ENCODE peak calls at places on chromosomes 12 and 14, in five cellular contexts. Q is K562, D is SK-N-SH, B is HepG2, X is GM12878. I is an unnamed sample.

GRCh38 chr14:68784298-68784910 is 8.5 kb downstream of the ZFP36L1 start:
- DNase-seq in B (peak; percentile 99), D (no peak), Q (no peak), X (no peak), I (no peak)

GRCh38 chr12:34393821-34394150 is 371.5 kb downstream of the ALG10 start:
- DNase-seq in B (no peak), Q (peak; percentile 1), D (peak; percentile 4), X (no peak), I (no peak)

GRCh38 chr12:66885115-66885875 is 206.4 kb upstream of the GRIP1 start:
- DNase-seq in D (no peak), B (no peak), X (no peak), Q (peak; percentile 6), I (no peak)

GRCh38 chr14:105375635-105376057 is 22.7 kb upstream of the TEX22 start:
- DNase-seq in D (no peak), B (no peak), Q (no peak), X (no peak), I (peak; percentile 9)

GRCh38 chr14:55133416-55133815 is 4.4 kb downstream of the LGALS3 start:
- DNase-seq in Q (no peak), D (peak; percentile 63), B (no peak), X (no peak), I (peak; percentile 43)

GRCh38 chr14:43795600-43796228 is 711.4 kb downstream of the FSCB start:
- DNase-seq in X (no peak), B (peak; percentile 50), D (no peak), Q (no peak), I (peak; percentile 0)

GRCh38 chr12:68336754-68337343 is 4.7 kb upstream of the MDM1 start:
- DNase-seq in B (no peak), D (peak; percentile 38), X (no peak), Q (no peak), I (no peak)

GRCh38 chr14:101201535-101202125 is 298.1 kb upstream of the RTL1 start:
- DNase-seq in D (no peak), X (no peak), B (no peak), Q (no peak), I (no peak)

GRCh38 chr12:84803661-84804060 is 108.9 kb downstream of the SLC6A15 start:
- DNase-seq in D (no peak), X (no peak), B (no peak), Q (no peak), I (no peak)

GRCh38 chr14:21238823-21239518 is 30.3 kb downstream of the HNRNPC start:
- DNase-seq in Q (no peak), D (no peak), B (no peak), X (no peak), I (no peak)

GRCh38 chr12:3078086-3078820 is 1.1 kb downstream of the TSPAN9 start:
- DNase-seq in Q (no peak), X (no peak), D (no peak), B (no peak), I (no peak)

GRCh38 chr12:15856097-15856982 is 25.8 kb upstream of the STRAP start:
- DNase-seq in B (peak; percentile 63), Q (peak; percentile 8), D (no peak), X (peak; percentile 40), I (peak; percentile 76)
- TF ChIP-seq SMC3 in B (peak; percentile 97), Q (peak; percentile 23), D (peak; percentile 92), X (peak; percentile 98), I (peak; percentile 100)

DNA sequence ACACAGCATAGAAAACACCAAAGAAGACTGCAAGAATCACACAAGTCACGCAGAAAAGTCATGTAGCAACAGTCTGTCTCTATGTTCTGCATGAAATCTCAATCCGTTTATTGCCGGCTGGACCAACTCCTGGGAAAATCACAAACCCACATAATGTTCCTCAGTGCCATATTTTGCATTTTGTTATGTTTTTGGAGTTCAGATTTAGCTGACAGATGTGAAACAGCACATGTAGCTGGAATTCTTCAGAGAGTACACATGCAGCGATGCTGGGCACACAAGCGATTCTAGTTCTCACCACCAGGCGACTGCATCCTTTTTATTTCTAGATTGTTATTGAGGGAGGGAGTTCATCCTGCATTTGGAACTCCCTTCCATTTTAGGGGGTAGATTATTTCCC is 193.2 kb downstream of the APAF1 start:
- DNase-seq in X (no peak), B (no peak), Q (no peak), D (no peak), I (peak; percentile 2)
- TF ChIP-seq CTCF in X (no peak), B (no peak), Q (peak; percentile 27), D (peak; percentile 43), I (peak; percentile 23)

DNA sequence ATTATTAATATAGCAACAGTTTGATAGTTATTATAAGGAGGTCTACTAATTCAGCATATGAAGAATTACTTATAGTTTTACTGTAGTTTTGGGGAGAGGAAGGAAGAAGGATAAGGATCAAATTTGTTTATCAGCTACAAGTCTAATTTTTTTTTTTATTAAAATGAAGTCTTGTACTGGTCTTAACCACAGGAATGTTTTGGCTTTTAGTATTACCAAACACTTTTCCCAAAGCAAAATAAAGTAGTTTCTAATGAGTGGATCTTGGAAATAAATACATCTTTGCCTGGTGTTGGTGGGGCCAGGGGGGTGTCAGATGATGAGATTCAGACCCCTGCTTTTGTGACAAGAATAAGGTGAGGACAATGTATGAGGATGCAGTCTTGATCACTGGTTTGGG is 57.2 kb upstream of the ZDHHC17 start:
- DNase-seq in B (no peak), Q (no peak), X (no peak), D (no peak), I (no peak)
- TF ChIP-seq MXI1 in B (no peak), Q (no peak), X (no peak), D (no peak), I (no peak)

GRCh38 chr12:49336645-49337584 is at the start of gene C1QL4:
- DNase-seq in B (peak; percentile 44), X (no peak), Q (peak; percentile 96), D (peak; percentile 99), I (peak; percentile 52)
- TF ChIP-seq SMC3 in B (no peak), X (peak; percentile 50), Q (peak; percentile 49), D (peak; percentile 47), I (peak; percentile 25)

GRCh38 chr12:57243521-57244305 is 7.3 kb downstream of the STAC3 start:
- DNase-seq in B (peak; percentile 54), D (peak; percentile 67), Q (peak; percentile 85), X (no peak), I (peak; percentile 56)
- TF ChIP-seq CTCF in B (peak; percentile 85), D (peak; percentile 55), Q (peak; percentile 93), X (peak; percentile 84), I (peak; percentile 77)

DNA sequence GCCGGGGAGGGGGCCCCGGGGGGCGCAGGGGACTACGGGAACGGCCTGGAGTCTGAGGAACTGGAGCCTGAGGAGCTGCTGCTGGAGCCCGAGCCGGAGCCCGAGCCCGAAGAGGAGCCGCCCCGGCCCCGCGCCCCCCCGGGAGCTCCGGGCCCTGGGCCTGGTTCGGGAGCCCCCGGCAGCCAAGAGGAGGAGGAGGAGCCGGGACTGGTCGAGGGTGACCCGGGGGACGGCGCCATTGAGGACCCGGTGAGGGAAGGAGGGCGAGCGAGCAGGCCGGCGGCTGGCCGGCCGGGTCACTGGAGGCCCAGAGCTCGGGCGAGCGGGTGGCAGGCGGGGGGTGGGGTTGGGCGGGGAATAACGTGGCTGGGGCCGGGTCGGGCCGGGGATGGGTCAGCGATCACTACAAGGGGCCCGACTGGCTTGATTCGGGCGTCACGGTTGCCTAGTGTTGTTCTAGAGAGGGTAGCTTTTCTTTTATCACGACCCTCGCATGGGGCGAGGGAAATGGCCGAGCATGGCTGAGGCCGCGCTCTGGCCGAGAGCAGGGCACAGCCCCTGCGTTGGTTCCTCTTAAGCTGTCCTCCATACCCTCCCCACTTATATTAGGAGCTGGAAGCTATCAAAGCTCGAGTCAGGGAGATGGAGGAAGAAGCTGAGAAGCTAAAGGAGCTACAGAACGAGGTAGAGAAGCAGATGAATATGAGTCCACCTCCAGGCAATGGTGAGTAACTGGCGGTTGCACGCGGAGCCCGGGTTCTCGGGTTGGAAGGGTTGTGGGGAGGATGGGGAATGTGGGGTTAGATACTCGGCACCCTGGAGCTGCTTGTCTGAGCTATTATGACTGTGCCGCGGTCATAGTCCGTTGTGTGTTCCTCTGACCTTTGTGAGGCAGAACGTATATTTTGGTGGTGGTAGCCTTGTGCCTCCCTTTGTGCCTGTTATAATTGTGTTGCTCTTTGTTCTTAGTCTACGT is 603 bp downstream of the PABPN1 start:
- DNase-seq in Q (peak; percentile 69), X (no peak), B (peak; percentile 71), D (peak; percentile 74), I (peak; percentile 54)
- TF ChIP-seq MXI1 in Q (no peak), X (no peak), B (no peak), D (peak; percentile 48), I (no peak)

GRCh38 chr12:45730116-45730841 is 773 bp downstream of the ARID2 start:
- DNase-seq in Q (peak; percentile 36), B (no peak), X (no peak), D (peak; percentile 56), I (peak; percentile 43)

GRCh38 chr12:45732250-45732649 is 2.7 kb downstream of the ARID2 start:
- DNase-seq in D (no peak), X (no peak), B (no peak), Q (no peak), I (peak; percentile 7)

GRCh38 chr12:45729233-45730115 is at the start of gene ARID2:
- DNase-seq in D (peak; percentile 72), Q (peak; percentile 45), X (no peak), B (peak; percentile 14), I (peak; percentile 67)

GRCh38 chr12:45731376-45731775 is 1.9 kb downstream of the ARID2 start:
- DNase-seq in X (no peak), Q (no peak), D (no peak), B (no peak), I (no peak)

DNA sequence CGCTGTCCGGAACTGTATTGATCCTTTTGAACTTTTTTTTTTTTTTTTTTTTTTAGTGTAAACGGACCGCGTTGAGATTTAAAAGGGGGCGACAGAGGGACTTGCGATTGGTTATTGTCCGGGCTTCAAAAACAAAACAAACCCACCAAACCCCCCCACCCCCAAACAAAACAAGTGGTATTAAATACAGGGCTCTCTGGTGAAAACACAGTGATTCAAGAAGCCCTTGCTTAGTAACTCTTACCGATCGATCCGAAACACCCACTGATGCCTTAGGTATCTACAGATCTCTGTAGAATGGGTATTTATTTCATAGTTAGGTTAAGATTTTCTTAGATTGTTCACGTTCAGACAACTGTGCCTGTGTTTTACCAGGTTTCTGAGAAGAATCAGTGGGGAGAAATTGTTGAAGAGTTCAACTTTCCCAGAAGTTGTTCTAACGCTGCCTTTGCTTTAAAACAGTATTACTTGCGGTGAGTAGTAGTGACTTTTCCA is 1.4 kb downstream of the ARID2 start:
- DNase-seq in D (no peak), X (no peak), B (peak; percentile 60), Q (no peak), I (peak; percentile 39)
- TF ChIP-seq SMC3 in D (no peak), X (no peak), B (no peak), Q (no peak), I (no peak)

GRCh38 chr12:120466560-120467315 is 2.8 kb downstream of the SRSF9 start:
- DNase-seq in Q (no peak), X (no peak), B (peak; percentile 27), D (peak; percentile 16), I (peak; percentile 45)
- TF ChIP-seq CTCF in Q (peak; percentile 66), X (peak; percentile 60), B (peak; percentile 70), D (peak; percentile 69), I (peak; percentile 55)

GRCh38 chr12:98179151-98179550 is 336.2 kb upstream of the TMPO start:
- DNase-seq in B (no peak), Q (no peak), D (no peak), X (no peak), I (no peak)

GRCh38 chr12:98188649-98189048 is 326.7 kb upstream of the TMPO start:
- DNase-seq in Q (no peak), B (no peak), X (no peak), D (no peak), I (no peak)

GRCh38 chr12:98180603-98181002 is 334.8 kb upstream of the TMPO start:
- DNase-seq in Q (no peak), B (no peak), D (no peak), X (no peak), I (no peak)

GRCh38 chr12:98185606-98186005 is 329.8 kb upstream of the TMPO start:
- DNase-seq in X (no peak), B (no peak), Q (no peak), D (no peak), I (peak; percentile 8)

GRCh38 chr12:98182791-98183190 is 332.6 kb upstream of the TMPO start:
- DNase-seq in X (no peak), D (no peak), B (no peak), Q (no peak), I (no peak)
- TF ChIP-seq MXI1 in X (no peak), D (no peak), B (no peak), Q (no peak), I (no peak)

I was measured in IMR-90.